ENCODE peak calls at places on chromosomes 6 and 20, in six cellular contexts. One of them, this sample, is unnamed.

GRCh38 chr6:94478178-94479140 is 1059.1 kb upstream of the EPHA7 start:
- DNase-seq in NCI-H524 treated with DMSO at 0.1 percent for 48 hours: peak; percentile 98
- DNase-seq in T-helper 9 cell: no peak
- DNase-seq in T-helper 2 cell: no peak
- DNase-seq in HFFc6: no peak
- DNase-seq in GM18507: no peak
- DNase-seq in this sample: peak; percentile 92

GRCh38 chr20:33882018-33882417 is 70.9 kb downstream of the CHMP4B start:
- DNase-seq in GM18507: no peak
- DNase-seq in T-helper 9 cell: no peak
- DNase-seq in T-helper 2 cell: no peak
- DNase-seq in NCI-H524 treated with DMSO at 0.1 percent for 48 hours: no peak
- DNase-seq in HFFc6: no peak
- DNase-seq in this sample: no peak

GRCh38 chr6:163308629-163309276 is 105.8 kb upstream of the QKI start:
- DNase-seq in NCI-H524 treated with DMSO at 0.1 percent for 48 hours: no peak
- DNase-seq in T-helper 2 cell: no peak
- DNase-seq in T-helper 9 cell: no peak
- DNase-seq in HFFc6: no peak
- DNase-seq in GM18507: no peak
- DNase-seq in this sample: no peak

GRCh38 chr6:127938701-127939100 is 37.8 kb upstream of the THEMIS start:
- DNase-seq in HFFc6: peak; percentile 83
- DNase-seq in T-helper 9 cell: no peak
- DNase-seq in T-helper 2 cell: no peak
- DNase-seq in NCI-H524 treated with DMSO at 0.1 percent for 48 hours: no peak
- DNase-seq in GM18507: no peak
- DNase-seq in this sample: no peak

GRCh38 chr6:45643136-45643535 is 265.4 kb upstream of the SUPT3H start:
- DNase-seq in T-helper 9 cell: no peak
- DNase-seq in HFFc6: no peak
- DNase-seq in NCI-H524 treated with DMSO at 0.1 percent for 48 hours: no peak
- DNase-seq in T-helper 2 cell: no peak
- DNase-seq in GM18507: no peak
- DNase-seq in this sample: no peak

GRCh38 chr20:57372157-57372556 is 19.0 kb upstream of the RBM38 start:
- DNase-seq in GM18507: no peak
- DNase-seq in T-helper 2 cell: no peak
- DNase-seq in NCI-H524 treated with DMSO at 0.1 percent for 48 hours: no peak
- DNase-seq in HFFc6: no peak
- DNase-seq in T-helper 9 cell: no peak
- DNase-seq in this sample: no peak

GRCh38 chr6:99192561-99192960 is 156.9 kb downstream of the FAXC start:
- DNase-seq in NCI-H524 treated with DMSO at 0.1 percent for 48 hours: no peak
- DNase-seq in T-helper 2 cell: no peak
- DNase-seq in GM18507: no peak
- DNase-seq in T-helper 9 cell: no peak
- DNase-seq in HFFc6: no peak
- DNase-seq in this sample: no peak

GRCh38 chr6:74065713-74066112 is 369.7 kb downstream of the CD109 start:
- DNase-seq in T-helper 9 cell: no peak
- DNase-seq in GM18507: no peak
- DNase-seq in T-helper 2 cell: no peak
- DNase-seq in NCI-H524 treated with DMSO at 0.1 percent for 48 hours: no peak
- DNase-seq in HFFc6: no peak
- DNase-seq in this sample: no peak

GRCh38 chr6:115613488-115613887 is 447.2 kb downstream of the FRK start:
- DNase-seq in T-helper 9 cell: no peak
- DNase-seq in NCI-H524 treated with DMSO at 0.1 percent for 48 hours: no peak
- DNase-seq in T-helper 2 cell: no peak
- DNase-seq in GM18507: no peak
- DNase-seq in HFFc6: peak; percentile 95
- DNase-seq in this sample: no peak

GRCh38 chr6:52603000-52603795 is 26.3 kb upstream of the TRAM2 start:
- DNase-seq in HFFc6: peak; percentile 58
- DNase-seq in GM18507: no peak
- DNase-seq in T-helper 2 cell: no peak
- DNase-seq in NCI-H524 treated with DMSO at 0.1 percent for 48 hours: no peak
- DNase-seq in T-helper 9 cell: no peak
- DNase-seq in this sample: no peak

GRCh38 chr20:59159822-59160740 is 3.5 kb upstream of the ZNF831 start:
- DNase-seq in T-helper 9 cell: no peak
- DNase-seq in T-helper 2 cell: peak; percentile 20
- DNase-seq in GM18507: no peak
- DNase-seq in HFFc6: no peak
- DNase-seq in NCI-H524 treated with DMSO at 0.1 percent for 48 hours: no peak
- DNase-seq in this sample: peak; percentile 50

GRCh38 chr6:25004357-25004756 is 68.6 kb upstream of the RIPOR2 start:
- DNase-seq in T-helper 9 cell: no peak
- DNase-seq in HFFc6: no peak
- DNase-seq in NCI-H524 treated with DMSO at 0.1 percent for 48 hours: no peak
- DNase-seq in GM18507: no peak
- DNase-seq in T-helper 2 cell: no peak
- DNase-seq in this sample: no peak

GRCh38 chr20:57513199-57513598 is 11.7 kb downstream of the CTCFL start:
- DNase-seq in HFFc6: no peak
- DNase-seq in GM18507: no peak
- DNase-seq in T-helper 9 cell: no peak
- DNase-seq in T-helper 2 cell: no peak
- DNase-seq in NCI-H524 treated with DMSO at 0.1 percent for 48 hours: no peak
- DNase-seq in this sample: no peak

GRCh38 chr6:145815875-145816274 is 1.3 kb upstream of the FBXO30 start:
- DNase-seq in GM18507: peak; percentile 7
- DNase-seq in T-helper 9 cell: no peak
- DNase-seq in T-helper 2 cell: no peak
- DNase-seq in HFFc6: no peak
- DNase-seq in NCI-H524 treated with DMSO at 0.1 percent for 48 hours: no peak
- DNase-seq in this sample: no peak